ENCODE peak calls at places on chromosomes 4 and X, in four cellular contexts. One of them, this sample, is unnamed.

GRCh38 chr4:183821090-183821853 is 83.8 kb upstream of the STOX2 start:
- DNase-seq in OCI-LY7: no peak
- DNase-seq in GM23248: no peak
- DNase-seq in IMR-90: no peak
- DNase-seq in this sample: no peak

GRCh38 chr4:41692717-41693345 is 55.7 kb downstream of the PHOX2B start:
- DNase-seq in OCI-LY7: peak
- DNase-seq in GM23248: peak
- DNase-seq in IMR-90: peak
- DNase-seq in this sample: peak

GRCh38 chrX:27583976-27584375 is 6.2 kb upstream of the DCAF8L2 start:
- DNase-seq in OCI-LY7: no peak
- DNase-seq in GM23248: no peak
- DNase-seq in IMR-90: peak
- DNase-seq in this sample: no peak

GRCh38 chr4:39631700-39632079 is 7.0 kb downstream of the SMIM14 start:
- DNase-seq in GM23248: no peak
- DNase-seq in IMR-90: no peak
- DNase-seq in OCI-LY7: peak
- DNase-seq in this sample: no peak

GRCh38 chr4:15197005-15197404 is 194.7 kb downstream of the CPEB2 start:
- DNase-seq in IMR-90: peak
- DNase-seq in GM23248: peak
- DNase-seq in OCI-LY7: no peak
- DNase-seq in this sample: peak

GRCh38 chr4:925171-925570 is 6.9 kb downstream of the GAK start:
- DNase-seq in GM23248: no peak
- DNase-seq in IMR-90: no peak
- DNase-seq in OCI-LY7: no peak
- DNase-seq in this sample: peak

GRCh38 chr4:16608123-16608522 is 290.3 kb downstream of the LDB2 start:
- DNase-seq in IMR-90: peak
- DNase-seq in GM23248: peak
- DNase-seq in OCI-LY7: no peak
- DNase-seq in this sample: peak

GRCh38 chr4:26325191-26325590 is 4.4 kb downstream of the RBPJ start:
- DNase-seq in OCI-LY7: peak
- DNase-seq in GM23248: peak
- DNase-seq in IMR-90: peak
- DNase-seq in this sample: peak

GRCh38 chr4:110793890-110794588 is 171.2 kb upstream of the PITX2 start:
- DNase-seq in GM23248: no peak
- DNase-seq in OCI-LY7: no peak
- DNase-seq in IMR-90: no peak
- DNase-seq in this sample: no peak

GRCh38 chr4:76095568-76095967 is 21.1 kb downstream of the ART3 start:
- DNase-seq in GM23248: no peak
- DNase-seq in IMR-90: no peak
- DNase-seq in OCI-LY7: no peak
- DNase-seq in this sample: no peak

GRCh38 chr4:36753048-36753447 is 471.6 kb downstream of the DTHD1 start:
- DNase-seq in IMR-90: no peak
- DNase-seq in OCI-LY7: no peak
- DNase-seq in GM23248: no peak
- DNase-seq in this sample: no peak

GRCh38 chrX:136168929-136169735 is 21.8 kb downstream of the FHL1 start:
- DNase-seq in IMR-90: peak
- DNase-seq in OCI-LY7: no peak
- DNase-seq in GM23248: peak
- DNase-seq in this sample: no peak

GRCh38 chr4:24792552-24792951 is 2.8 kb upstream of the SOD3 start:
- DNase-seq in OCI-LY7: no peak
- DNase-seq in GM23248: no peak
- DNase-seq in IMR-90: no peak
- DNase-seq in this sample: no peak

GRCh38 chr4:52825311-52826090 is 36.6 kb upstream of the RASL11B start:
- DNase-seq in GM23248: peak
- DNase-seq in IMR-90: peak
- DNase-seq in OCI-LY7: no peak
- DNase-seq in this sample: no peak

GRCh38 chr4:2936773-2937145 is 26.4 kb downstream of the NOP14 start:
- DNase-seq in IMR-90: peak
- DNase-seq in OCI-LY7: peak
- DNase-seq in GM23248: peak
- DNase-seq in this sample: peak

GRCh38 chr4:11367371-11367770 is 61.3 kb downstream of the HS3ST1 start:
- DNase-seq in OCI-LY7: no peak
- DNase-seq in IMR-90: peak
- DNase-seq in GM23248: no peak
- DNase-seq in this sample: no peak

GRCh38 chr4:135073389-135073788 is 871.8 kb upstream of the PABPC4L start:
- DNase-seq in OCI-LY7: no peak
- DNase-seq in IMR-90: no peak
- DNase-seq in GM23248: no peak
- DNase-seq in this sample: no peak

GRCh38 chr4:1463088-1463926 is 57.1 kb upstream of the NKX1-1 start:
- DNase-seq in IMR-90: peak
- DNase-seq in OCI-LY7: no peak
- DNase-seq in GM23248: peak
- DNase-seq in this sample: peak

GRCh38 chrX:6678313-6678712 is 143.4 kb upstream of the VCX3A start:
- DNase-seq in GM23248: no peak
- DNase-seq in IMR-90: no peak
- DNase-seq in OCI-LY7: no peak
- DNase-seq in this sample: no peak

GRCh38 chr4:86935499-86935832 is 655 bp downstream of the AFF1 start:
- DNase-seq in OCI-LY7: no peak
- DNase-seq in GM23248: no peak
- DNase-seq in IMR-90: no peak
- DNase-seq in this sample: no peak

GRCh38 chrX:103704863-103705262 is 5.8 kb upstream of the TMEM31 start:
- DNase-seq in IMR-90: no peak
- DNase-seq in GM23248: no peak
- DNase-seq in OCI-LY7: no peak
- DNase-seq in this sample: no peak

GRCh38 chr4:76366737-76367136 is 54.2 kb downstream of the CCDC158 start:
- DNase-seq in IMR-90: no peak
- DNase-seq in OCI-LY7: no peak
- DNase-seq in GM23248: no peak
- DNase-seq in this sample: no peak

GRCh38 chr4:53019485-53020382 is 157.6 kb downstream of the RASL11B start:
- DNase-seq in IMR-90: peak
- DNase-seq in OCI-LY7: no peak
- DNase-seq in GM23248: peak
- DNase-seq in this sample: peak

GRCh38 chr4:105683038-105683437 is 25.5 kb downstream of the INTS12 start:
- DNase-seq in GM23248: no peak
- DNase-seq in IMR-90: no peak
- DNase-seq in OCI-LY7: no peak
- DNase-seq in this sample: no peak

GRCh38 chr4:152926959-152927358 is 9.2 kb upstream of the FHDC1 start:
- DNase-seq in OCI-LY7: no peak
- DNase-seq in GM23248: no peak
- DNase-seq in IMR-90: no peak
- DNase-seq in this sample: no peak

GRCh38 chrX:102345916-102346315 is 93.9 kb downstream of the NXF2B start:
- DNase-seq in IMR-90: peak
- DNase-seq in OCI-LY7: peak
- DNase-seq in GM23248: peak
- DNase-seq in this sample: no peak

GRCh38 chr4:36218121-36218520 is 26.2 kb downstream of the ARAP2 start:
- DNase-seq in IMR-90: no peak
- DNase-seq in OCI-LY7: no peak
- DNase-seq in GM23248: no peak
- DNase-seq in this sample: no peak

GRCh38 chr4:110626532-110627153 is 3.8 kb upstream of the PITX2 start:
- DNase-seq in GM23248: no peak
- DNase-seq in OCI-LY7: no peak
- DNase-seq in IMR-90: no peak
- DNase-seq in this sample: peak

GRCh38 chr4:177272007-177272406 is 37.7 kb upstream of the NEIL3 start:
- DNase-seq in GM23248: no peak
- DNase-seq in IMR-90: no peak
- DNase-seq in OCI-LY7: no peak
- DNase-seq in this sample: no peak
- H3K4me2 ChIP-seq in GM23248: no peak
- H3K4me2 ChIP-seq in IMR-90: no peak
- H3K4me2 ChIP-seq in OCI-LY7: no peak
- H3K4me2 ChIP-seq in this sample: no peak

GRCh38 chr4:114599231-114600065 is 841 bp downstream of the UGT8 start:
- DNase-seq in GM23248: peak
- DNase-seq in OCI-LY7: peak
- DNase-seq in IMR-90: no peak
- DNase-seq in this sample: peak

GRCh38 chr4:114598191-114599121 is at the start of gene UGT8:
- DNase-seq in OCI-LY7: peak
- DNase-seq in GM23248: peak
- DNase-seq in IMR-90: no peak
- DNase-seq in this sample: peak

GRCh38 chr4:114600066-114600552 is 1.5 kb downstream of the UGT8 start:
- DNase-seq in GM23248: no peak
- DNase-seq in IMR-90: no peak
- DNase-seq in OCI-LY7: peak
- DNase-seq in this sample: peak

GRCh38 chr4:114595207-114595606 is 3.4 kb upstream of the UGT8 start:
- DNase-seq in IMR-90: no peak
- DNase-seq in OCI-LY7: no peak
- DNase-seq in GM23248: no peak
- DNase-seq in this sample: no peak

GRCh38 chr4:114597410-114598115 is 1.0 kb upstream of the UGT8 start:
- DNase-seq in GM23248: no peak
- DNase-seq in IMR-90: no peak
- DNase-seq in OCI-LY7: no peak
- DNase-seq in this sample: peak
- H3K4me3 ChIP-seq in GM23248: peak
- H3K4me3 ChIP-seq in IMR-90: no peak
- H3K4me3 ChIP-seq in OCI-LY7: peak
- H3K4me3 ChIP-seq in this sample: no peak

DNA sequence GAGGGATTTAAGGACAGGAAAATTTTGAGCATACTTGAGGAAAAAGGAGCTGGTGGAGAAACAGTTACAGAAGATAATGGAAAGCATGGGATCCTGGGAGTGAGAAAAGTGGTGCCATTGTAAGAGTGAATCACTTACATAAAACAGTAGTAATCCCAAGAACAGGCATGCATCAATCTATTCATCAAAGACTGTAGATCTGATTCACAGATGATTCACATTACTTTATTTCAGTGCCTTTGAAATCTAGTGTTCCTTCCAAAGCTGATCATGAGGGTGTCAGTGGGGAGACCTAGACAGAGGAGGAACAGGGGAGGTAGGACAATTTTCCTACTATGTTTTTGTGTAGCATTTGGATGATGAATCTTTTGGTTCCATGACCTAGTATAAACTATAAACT is 102.7 kb downstream of the TAB3 start:
- DNase-seq in OCI-LY7: no peak
- DNase-seq in IMR-90: no peak
- DNase-seq in GM23248: no peak
- DNase-seq in this sample: no peak
- H3K4me2 ChIP-seq in OCI-LY7: no peak
- H3K4me2 ChIP-seq in IMR-90: no peak
- H3K4me2 ChIP-seq in GM23248: no peak
- H3K4me2 ChIP-seq in this sample: no peak

DNA sequence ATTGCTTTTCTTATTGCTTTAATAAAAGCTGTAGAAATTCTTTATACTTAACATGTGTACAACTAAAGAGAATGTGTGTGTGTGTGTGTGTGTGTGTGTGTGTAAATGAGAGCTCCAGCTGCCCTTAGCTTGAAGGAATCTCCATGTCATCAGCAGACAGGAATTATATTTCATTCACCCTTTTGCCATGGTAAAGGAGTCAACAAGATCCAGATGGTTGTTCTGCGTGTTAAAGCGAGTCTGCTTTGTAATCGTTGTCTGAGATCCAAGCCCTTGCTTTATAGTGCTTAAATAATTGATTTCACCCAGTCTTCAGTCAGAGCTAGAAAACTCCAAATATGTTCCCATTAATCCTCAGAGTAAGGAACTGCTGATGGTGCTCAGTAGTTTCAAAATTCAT is 285.5 kb downstream of the PDGFC start:
- DNase-seq in GM23248: peak
- DNase-seq in IMR-90: peak
- DNase-seq in OCI-LY7: no peak
- DNase-seq in this sample: peak
- H3K4me3 ChIP-seq in GM23248: peak
- H3K4me3 ChIP-seq in IMR-90: no peak
- H3K4me3 ChIP-seq in OCI-LY7: no peak
- H3K4me3 ChIP-seq in this sample: no peak

GRCh38 chr4:131613086-131613823 is 1535.8 kb upstream of the PCDH10 start:
- DNase-seq in IMR-90: peak
- DNase-seq in GM23248: no peak
- DNase-seq in OCI-LY7: no peak
- DNase-seq in this sample: no peak
- H3K4me2 ChIP-seq in IMR-90: no peak
- H3K4me2 ChIP-seq in GM23248: no peak
- H3K4me2 ChIP-seq in OCI-LY7: no peak
- H3K4me2 ChIP-seq in this sample: no peak

DNA sequence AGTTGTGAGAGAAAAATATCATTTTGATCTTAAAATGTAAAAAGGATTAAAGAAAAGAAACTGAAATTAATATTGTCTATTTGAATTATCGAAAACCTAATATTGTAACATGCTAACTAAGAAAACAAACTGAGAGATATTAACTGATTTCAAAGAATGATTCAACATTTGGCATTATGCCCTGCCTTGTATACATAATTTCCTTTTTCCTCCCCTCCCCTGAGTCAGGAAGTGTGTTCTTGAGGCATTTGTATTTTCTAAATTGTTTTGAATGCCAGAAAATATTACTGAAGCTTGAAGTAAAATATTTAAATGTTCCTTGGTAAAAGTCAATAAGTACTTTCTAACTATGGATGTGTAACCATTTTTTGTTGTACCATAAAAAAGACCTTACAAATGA is 49.4 kb downstream of the RPS6KA3 start:
- DNase-seq in OCI-LY7: no peak
- DNase-seq in GM23248: peak
- DNase-seq in IMR-90: peak
- DNase-seq in this sample: no peak
- H3K4me3 ChIP-seq in OCI-LY7: no peak
- H3K4me3 ChIP-seq in GM23248: peak
- H3K4me3 ChIP-seq in IMR-90: no peak
- H3K4me3 ChIP-seq in this sample: no peak

This sample was measured in osteoblast.